ENCODE peak calls at places on chromosomes 3 and 15, in six cellular contexts. D is colonic mucosa, L is DMS153, C is GM23248, T is NCI-H1105, S is MCF 10A. P is an unnamed sample.

GRCh38 chr3:14460342-14461005 is 58.1 kb downstream of the SLC6A6 start:
- DNase-seq in D (peak; percentile 43), L (no peak), C (peak; percentile 92), T (no peak), S (peak; percentile 74), P (peak; percentile 55)

GRCh38 chr3:179957264-179957845 is 79.4 kb downstream of the PEX5L start:
- DNase-seq in D (no peak), L (peak; percentile 54), C (no peak), T (peak; percentile 88), S (no peak), P (no peak)

GRCh38 chr3:106326941-106327765 is 458.3 kb upstream of the CBLB start:
- DNase-seq in D (no peak), L (no peak), C (peak; percentile 33), T (no peak), S (no peak), P (no peak)

GRCh38 chr15:83869329-83869728 is 215.4 kb downstream of the ADAMTSL3 start:
- DNase-seq in D (no peak), L (no peak), C (no peak), T (no peak), S (no peak), P (no peak)

GRCh38 chr3:100640633-100641032 is 31.2 kb downstream of the ADGRG7 start:
- DNase-seq in D (no peak), L (no peak), C (no peak), T (no peak), S (no peak), P (no peak)

GRCh38 chr15:40128746-40129660 is 20.3 kb upstream of the BMF start:
- DNase-seq in D (no peak), L (no peak), C (no peak), T (no peak), S (no peak), P (no peak)

GRCh38 chr3:185069023-185069422 is 83.8 kb downstream of the C3orf70 start:
- DNase-seq in D (peak; percentile 87), L (no peak), C (no peak), T (no peak), S (no peak), P (no peak)

GRCh38 chr15:63824570-63824969 is 9.2 kb downstream of the HERC1 start:
- DNase-seq in D (no peak), L (no peak), C (no peak), T (no peak), S (no peak), P (no peak)

GRCh38 chr3:71225951-71226564 is 357.5 kb downstream of the FOXP1 start:
- DNase-seq in D (no peak), L (no peak), C (peak; percentile 38), T (no peak), S (no peak), P (no peak)

GRCh38 chr15:31212286-31212685 is 110.8 kb upstream of the TRPM1 start:
- DNase-seq in D (peak; percentile 16), L (no peak), C (no peak), T (no peak), S (no peak), P (no peak)

GRCh38 chr3:112007641-112008040 is 8.9 kb downstream of the TAGLN3 start:
- DNase-seq in D (no peak), L (no peak), C (peak; percentile 50), T (no peak), S (no peak), P (no peak)

GRCh38 chr3:4571690-4572334 is 78.7 kb downstream of the ITPR1 start:
- DNase-seq in D (no peak), L (no peak), C (peak; percentile 14), T (no peak), S (peak; percentile 29), P (no peak)

GRCh38 chr3:157362348-157362747 is 74.3 kb upstream of the PTX3 start:
- DNase-seq in D (no peak), L (no peak), C (no peak), T (no peak), S (no peak), P (no peak)

GRCh38 chr3:161305095-161305991 is 66.0 kb downstream of the SPTSSB start:
- DNase-seq in D (no peak), L (no peak), C (peak; percentile 56), T (no peak), S (peak; percentile 42), P (no peak)

GRCh38 chr3:172711457-172711800 is 562 bp upstream of the NCEH1 start:
- DNase-seq in D (peak; percentile 65), L (no peak), C (no peak), T (no peak), S (no peak), P (no peak)

GRCh38 chr3:141485578-141486415 is 1.0 kb upstream of the RASA2 start:
- DNase-seq in D (peak; percentile 64), L (no peak), C (peak; percentile 90), T (no peak), S (peak; percentile 35), P (no peak)

GRCh38 chr3:194773216-194773615 is 87.5 kb downstream of the FAM43A start:
- DNase-seq in D (peak; percentile 49), L (no peak), C (peak; percentile 84), T (no peak), S (peak; percentile 54), P (peak; percentile 14)

GRCh38 chr3:158167737-158168469 is 58.0 kb downstream of the RSRC1 start:
- DNase-seq in D (no peak), L (no peak), C (peak; percentile 95), T (no peak), S (peak; percentile 96), P (no peak)

GRCh38 chr3:164004205-164004604 is 1074.1 kb downstream of the SI start:
- DNase-seq in D (no peak), L (no peak), C (no peak), T (no peak), S (no peak), P (no peak)

GRCh38 chr15:61794881-61795280 is 265.4 kb downstream of the VPS13C start:
- DNase-seq in D (no peak), L (no peak), C (peak; percentile 32), T (no peak), S (peak; percentile 33), P (no peak)

GRCh38 chr3:38117748-38118420 is 19.0 kb downstream of the ACAA1 start:
- DNase-seq in D (peak; percentile 78), L (no peak), C (peak; percentile 78), T (peak; percentile 29), S (peak; percentile 65), P (peak; percentile 60)

GRCh38 chr3:149393355-149394165 is 16.1 kb upstream of the TM4SF1 start:
- DNase-seq in D (peak; percentile 75), L (peak; percentile 17), C (peak; percentile 89), T (peak; percentile 76), S (peak; percentile 84), P (no peak)

GRCh38 chr3:127177226-127177625 is 15.7 kb upstream of the PRR23E start:
- DNase-seq in D (peak; percentile 22), L (no peak), C (no peak), T (no peak), S (peak; percentile 24), P (no peak)

GRCh38 chr3:124800076-124800475 is 69.8 kb downstream of the UMPS start:
- DNase-seq in D (no peak), L (no peak), C (no peak), T (no peak), S (no peak), P (no peak)

GRCh38 chr3:193052294-193052693 is 134.6 kb upstream of the MB21D2 start:
- DNase-seq in D (no peak), L (no peak), C (no peak), T (no peak), S (no peak), P (no peak)

GRCh38 chr15:70461992-70462391 is 301.4 kb downstream of the UACA start:
- DNase-seq in D (no peak), L (no peak), C (no peak), T (no peak), S (no peak), P (no peak)

GRCh38 chr3:44509985-44510360 is 32.5 kb upstream of the ZNF445 start:
- DNase-seq in D (peak; percentile 27), L (no peak), C (peak; percentile 41), T (no peak), S (peak; percentile 20), P (no peak)

GRCh38 chr15:66927326-66928077 is 137.9 kb upstream of the SMAD3 start:
- DNase-seq in D (no peak), L (no peak), C (peak; percentile 52), T (no peak), S (peak; percentile 39), P (no peak)

GRCh38 chr3:183178833-183179549 is 16.5 kb upstream of the LAMP3 start:
- DNase-seq in D (peak; percentile 56), L (no peak), C (peak; percentile 75), T (no peak), S (peak; percentile 61), P (peak; percentile 15)

GRCh38 chr15:36591534-36592411 is 12.3 kb downstream of the CDIN1 start:
- DNase-seq in D (no peak), L (no peak), C (peak; percentile 66), T (no peak), S (peak; percentile 7), P (no peak)

GRCh38 chr15:66756220-66756769 is 54.3 kb downstream of the SMAD6 start:
- DNase-seq in D (no peak), L (no peak), C (no peak), T (no peak), S (no peak), P (no peak)

GRCh38 chr15:65847977-65848376 is 21.3 kb upstream of the RAB11A start:
- DNase-seq in D (no peak), L (no peak), C (no peak), T (no peak), S (no peak), P (no peak)

GRCh38 chr15:87401986-87402385 is 854.6 kb downstream of the NTRK3 start:
- DNase-seq in D (no peak), L (no peak), C (no peak), T (no peak), S (no peak), P (no peak)

GRCh38 chr3:93988764-93989163 is 8.8 kb downstream of the ARL13B start:
- DNase-seq in D (no peak), L (no peak), C (no peak), T (no peak), S (no peak), P (no peak)

GRCh38 chr15:81567924-81568323 is 193.9 kb upstream of the TMC3 start:
- DNase-seq in D (no peak), L (no peak), C (no peak), T (no peak), S (no peak), P (no peak)

P was measured in prostate gland.